ENCODE peak calls at places on chromosomes 6 and 20, in six cellular contexts. One of them, this sample, is unnamed.

GRCh38 chr6:138349891-138350290 is 27.8 kb upstream of the SMIM28 start:
- DNase-seq in right lobe of liver: no peak
- DNase-seq in AG04450: no peak
- DNase-seq in GM23338: no peak
- DNase-seq in neural progenitor cell: no peak
- DNase-seq in fibroblast of pulmonary artery: peak; percentile 9
- DNase-seq in this sample: peak; percentile 7

GRCh38 chr6:93293399-93294271 is 125.7 kb downstream of the EPHA7 start:
- DNase-seq in fibroblast of pulmonary artery: no peak
- DNase-seq in neural progenitor cell: no peak
- DNase-seq in AG04450: no peak
- DNase-seq in GM23338: no peak
- DNase-seq in right lobe of liver: no peak
- DNase-seq in this sample: no peak

GRCh38 chr6:92460133-92460532 is 959.2 kb downstream of the EPHA7 start:
- DNase-seq in neural progenitor cell: no peak
- DNase-seq in AG04450: no peak
- DNase-seq in fibroblast of pulmonary artery: no peak
- DNase-seq in GM23338: no peak
- DNase-seq in right lobe of liver: no peak
- DNase-seq in this sample: no peak

GRCh38 chr6:61751986-61752385 is 534.0 kb downstream of the KHDRBS2 start:
- DNase-seq in AG04450: no peak
- DNase-seq in fibroblast of pulmonary artery: no peak
- DNase-seq in neural progenitor cell: no peak
- DNase-seq in GM23338: no peak
- DNase-seq in right lobe of liver: no peak
- DNase-seq in this sample: no peak

GRCh38 chr6:146670161-146670560 is 71.4 kb downstream of the ADGB start:
- DNase-seq in GM23338: no peak
- DNase-seq in neural progenitor cell: no peak
- DNase-seq in right lobe of liver: no peak
- DNase-seq in fibroblast of pulmonary artery: peak; percentile 5
- DNase-seq in AG04450: no peak
- DNase-seq in this sample: peak; percentile 8

GRCh38 chr6:2713473-2714358 is 37.0 kb downstream of the MYLK4 start:
- DNase-seq in GM23338: no peak
- DNase-seq in right lobe of liver: no peak
- DNase-seq in neural progenitor cell: no peak
- DNase-seq in AG04450: peak; percentile 3
- DNase-seq in fibroblast of pulmonary artery: peak; percentile 83
- DNase-seq in this sample: no peak

GRCh38 chr6:1621328-1621701 is 11.6 kb downstream of the FOXC1 start:
- DNase-seq in AG04450: no peak
- DNase-seq in right lobe of liver: peak; percentile 22
- DNase-seq in GM23338: peak; percentile 74
- DNase-seq in fibroblast of pulmonary artery: no peak
- DNase-seq in neural progenitor cell: peak; percentile 69
- DNase-seq in this sample: no peak

GRCh38 chr6:154508573-154509375 is 1.7 kb downstream of the CNKSR3 start:
- DNase-seq in right lobe of liver: no peak
- DNase-seq in GM23338: no peak
- DNase-seq in AG04450: no peak
- DNase-seq in neural progenitor cell: no peak
- DNase-seq in fibroblast of pulmonary artery: no peak
- DNase-seq in this sample: no peak

GRCh38 chr6:153778216-153778615 is 260.8 kb upstream of the OPRM1 start:
- DNase-seq in fibroblast of pulmonary artery: no peak
- DNase-seq in right lobe of liver: no peak
- DNase-seq in GM23338: no peak
- DNase-seq in AG04450: no peak
- DNase-seq in neural progenitor cell: no peak
- DNase-seq in this sample: no peak

GRCh38 chr6:135411339-135411738 is 86.2 kb downstream of the AHI1 start:
- DNase-seq in GM23338: no peak
- DNase-seq in AG04450: no peak
- DNase-seq in right lobe of liver: no peak
- DNase-seq in neural progenitor cell: no peak
- DNase-seq in fibroblast of pulmonary artery: peak; percentile 17
- DNase-seq in this sample: no peak

GRCh38 chr6:146925846-146926245 is 278.4 kb upstream of the STXBP5 start:
- DNase-seq in AG04450: no peak
- DNase-seq in neural progenitor cell: no peak
- DNase-seq in fibroblast of pulmonary artery: no peak
- DNase-seq in right lobe of liver: no peak
- DNase-seq in GM23338: no peak
- DNase-seq in this sample: no peak

GRCh38 chr6:36478051-36478526 is 35.3 kb downstream of the KCTD20 start:
- DNase-seq in fibroblast of pulmonary artery: no peak
- DNase-seq in neural progenitor cell: no peak
- DNase-seq in GM23338: no peak
- DNase-seq in AG04450: no peak
- DNase-seq in right lobe of liver: no peak
- DNase-seq in this sample: no peak

GRCh38 chr6:140857734-140858380 is 1274.9 kb upstream of the GJE1 start:
- DNase-seq in right lobe of liver: no peak
- DNase-seq in neural progenitor cell: no peak
- DNase-seq in GM23338: no peak
- DNase-seq in AG04450: peak; percentile 76
- DNase-seq in fibroblast of pulmonary artery: peak; percentile 96
- DNase-seq in this sample: peak; percentile 76

GRCh38 chr6:160730911-160731310 is 28.9 kb downstream of the PLG start:
- DNase-seq in right lobe of liver: no peak
- DNase-seq in neural progenitor cell: peak; percentile 13
- DNase-seq in GM23338: peak; percentile 74
- DNase-seq in fibroblast of pulmonary artery: no peak
- DNase-seq in AG04450: no peak
- DNase-seq in this sample: no peak

GRCh38 chr6:43926644-43927524 is 156.9 kb downstream of the VEGFA start:
- DNase-seq in AG04450: peak; percentile 69
- DNase-seq in GM23338: peak; percentile 85
- DNase-seq in right lobe of liver: peak; percentile 31
- DNase-seq in neural progenitor cell: peak; percentile 72
- DNase-seq in fibroblast of pulmonary artery: peak; percentile 91
- DNase-seq in this sample: peak; percentile 93

GRCh38 chr6:82017316-82017715 is 230.2 kb downstream of the IBTK start:
- DNase-seq in right lobe of liver: no peak
- DNase-seq in AG04450: no peak
- DNase-seq in GM23338: peak; percentile 54
- DNase-seq in fibroblast of pulmonary artery: peak; percentile 92
- DNase-seq in neural progenitor cell: peak; percentile 39
- DNase-seq in this sample: peak; percentile 72

GRCh38 chr20:4924032-4924431 is 77.3 kb downstream of the SLC23A2 start:
- DNase-seq in AG04450: no peak
- DNase-seq in neural progenitor cell: no peak
- DNase-seq in fibroblast of pulmonary artery: no peak
- DNase-seq in right lobe of liver: no peak
- DNase-seq in GM23338: no peak
- DNase-seq in this sample: no peak

GRCh38 chr6:83921315-83921714 is 61.8 kb downstream of the CYB5R4 start:
- DNase-seq in AG04450: no peak
- DNase-seq in fibroblast of pulmonary artery: no peak
- DNase-seq in neural progenitor cell: peak; percentile 41
- DNase-seq in right lobe of liver: no peak
- DNase-seq in GM23338: peak; percentile 52
- DNase-seq in this sample: no peak

GRCh38 chr6:136520520-136520919 is 29.7 kb downstream of the MAP7 start:
- DNase-seq in AG04450: no peak
- DNase-seq in right lobe of liver: no peak
- DNase-seq in GM23338: no peak
- DNase-seq in fibroblast of pulmonary artery: no peak
- DNase-seq in neural progenitor cell: no peak
- DNase-seq in this sample: no peak

GRCh38 chr6:77457720-77458349 is 5.5 kb downstream of the HTR1B start:
- DNase-seq in fibroblast of pulmonary artery: peak; percentile 98
- DNase-seq in AG04450: peak; percentile 90
- DNase-seq in right lobe of liver: no peak
- DNase-seq in neural progenitor cell: peak; percentile 91
- DNase-seq in GM23338: peak; percentile 95
- DNase-seq in this sample: peak; percentile 84

GRCh38 chr20:11544029-11544678 is 373.5 kb upstream of the BTBD3 start:
- DNase-seq in GM23338: peak; percentile 87
- DNase-seq in right lobe of liver: no peak
- DNase-seq in AG04450: peak; percentile 37
- DNase-seq in fibroblast of pulmonary artery: peak; percentile 87
- DNase-seq in neural progenitor cell: peak; percentile 71
- DNase-seq in this sample: peak; percentile 43

GRCh38 chr20:32168184-32168910 is 39.2 kb downstream of the PLAGL2 start:
- DNase-seq in neural progenitor cell: peak; percentile 57
- DNase-seq in right lobe of liver: no peak
- DNase-seq in GM23338: peak; percentile 91
- DNase-seq in AG04450: no peak
- DNase-seq in fibroblast of pulmonary artery: peak; percentile 52
- DNase-seq in this sample: no peak

GRCh38 chr6:150732765-150733539 is 132.6 kb upstream of the MTHFD1L start:
- DNase-seq in fibroblast of pulmonary artery: no peak
- DNase-seq in neural progenitor cell: no peak
- DNase-seq in right lobe of liver: no peak
- DNase-seq in AG04450: no peak
- DNase-seq in GM23338: no peak
- DNase-seq in this sample: no peak

GRCh38 chr6:84249724-84250123 is 22.3 kb upstream of the CEP162 start:
- DNase-seq in neural progenitor cell: no peak
- DNase-seq in right lobe of liver: no peak
- DNase-seq in GM23338: no peak
- DNase-seq in AG04450: no peak
- DNase-seq in fibroblast of pulmonary artery: peak; percentile 39
- DNase-seq in this sample: no peak

GRCh38 chr6:40319124-40319523 is 268.0 kb downstream of the LRFN2 start:
- DNase-seq in GM23338: no peak
- DNase-seq in right lobe of liver: no peak
- DNase-seq in AG04450: no peak
- DNase-seq in neural progenitor cell: no peak
- DNase-seq in fibroblast of pulmonary artery: no peak
- DNase-seq in this sample: no peak
- TF ChIP-seq CTCF in GM23338: no peak
- TF ChIP-seq CTCF in right lobe of liver: no peak
- TF ChIP-seq CTCF in AG04450: no peak
- TF ChIP-seq CTCF in neural progenitor cell: no peak
- TF ChIP-seq CTCF in fibroblast of pulmonary artery: no peak
- TF ChIP-seq CTCF in this sample: no peak

DNA sequence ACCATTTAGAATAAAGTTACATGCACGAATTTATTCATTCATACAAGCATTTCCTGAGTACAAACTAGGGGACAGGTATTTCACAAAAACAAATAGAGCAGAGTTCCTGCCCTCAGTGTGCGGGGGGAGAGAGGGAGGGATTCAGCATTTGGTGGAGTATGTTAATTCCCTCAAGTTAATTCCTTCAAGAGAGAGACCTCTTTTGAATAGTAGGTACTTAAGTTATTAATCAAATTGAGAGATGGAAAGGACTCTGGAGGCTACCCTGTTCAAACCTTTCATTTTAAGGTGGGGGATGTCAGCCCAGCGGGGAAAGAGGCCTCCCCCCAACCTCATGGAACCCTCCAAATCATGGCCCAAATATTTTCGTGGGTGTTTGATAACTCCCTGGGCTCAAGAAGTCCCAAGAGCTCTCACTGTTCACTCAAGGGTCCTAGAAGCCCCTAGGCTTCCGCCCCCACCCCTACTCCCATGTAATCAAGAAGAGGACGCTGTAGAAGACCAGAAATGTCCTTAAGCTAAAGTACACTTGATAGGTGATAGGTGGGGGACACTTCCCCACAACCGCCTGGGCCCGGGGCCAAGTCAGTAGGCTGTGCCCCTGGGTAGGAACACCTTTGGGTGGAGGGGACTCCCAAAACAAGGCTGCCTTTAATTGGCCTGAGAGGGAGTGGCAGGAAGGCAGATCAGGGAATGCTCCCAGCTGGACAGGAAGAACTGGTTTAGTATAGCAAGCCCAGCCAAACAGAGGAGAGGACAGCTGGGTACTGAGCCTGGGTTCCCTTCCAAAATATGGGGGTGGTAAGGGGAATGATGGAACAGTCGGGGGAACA is 2.9 kb downstream of the SDC4 start:
- DNase-seq in right lobe of liver: no peak
- DNase-seq in AG04450: no peak
- DNase-seq in neural progenitor cell: no peak
- DNase-seq in fibroblast of pulmonary artery: no peak
- DNase-seq in GM23338: no peak
- DNase-seq in this sample: no peak
- H3K4me3 ChIP-seq in right lobe of liver: peak overlapping the region; percentile 84
- H3K4me3 ChIP-seq in AG04450: peak overlapping the region; percentile 97
- H3K4me3 ChIP-seq in neural progenitor cell: no peak overlapping the region
- H3K4me3 ChIP-seq in fibroblast of pulmonary artery: peak overlapping the region; percentile 82
- H3K4me3 ChIP-seq in GM23338: peak overlapping the region; percentile 36
- H3K4me3 ChIP-seq in this sample: peak overlapping the region; percentile 87

GRCh38 chr20:7180261-7181045 is 413.0 kb downstream of the BMP2 start:
- DNase-seq in fibroblast of pulmonary artery: peak; percentile 52
- DNase-seq in neural progenitor cell: no peak
- DNase-seq in AG04450: no peak
- DNase-seq in right lobe of liver: no peak
- DNase-seq in GM23338: no peak
- DNase-seq in this sample: no peak

GRCh38 chr20:7171911-7172310 is 404.4 kb downstream of the BMP2 start:
- DNase-seq in right lobe of liver: no peak
- DNase-seq in fibroblast of pulmonary artery: peak; percentile 31
- DNase-seq in neural progenitor cell: no peak
- DNase-seq in AG04450: no peak
- DNase-seq in GM23338: peak; percentile 19
- DNase-seq in this sample: peak; percentile 3

GRCh38 chr20:7178004-7178403 is 410.5 kb downstream of the BMP2 start:
- DNase-seq in right lobe of liver: no peak
- DNase-seq in AG04450: no peak
- DNase-seq in GM23338: no peak
- DNase-seq in fibroblast of pulmonary artery: no peak
- DNase-seq in neural progenitor cell: no peak
- DNase-seq in this sample: no peak

GRCh38 chr20:7174554-7174953 is 407.1 kb downstream of the BMP2 start:
- DNase-seq in neural progenitor cell: no peak
- DNase-seq in GM23338: no peak
- DNase-seq in AG04450: no peak
- DNase-seq in fibroblast of pulmonary artery: no peak
- DNase-seq in right lobe of liver: no peak
- DNase-seq in this sample: no peak
- TF ChIP-seq CTCF in neural progenitor cell: no peak
- TF ChIP-seq CTCF in GM23338: no peak
- TF ChIP-seq CTCF in AG04450: no peak
- TF ChIP-seq CTCF in fibroblast of pulmonary artery: no peak
- TF ChIP-seq CTCF in right lobe of liver: peak; percentile 33
- TF ChIP-seq CTCF in this sample: no peak

GRCh38 chr6:151807513-151808330 is at the start of gene ESR1:
- DNase-seq in fibroblast of pulmonary artery: peak; percentile 14
- DNase-seq in neural progenitor cell: peak; percentile 56
- DNase-seq in GM23338: peak; percentile 89
- DNase-seq in right lobe of liver: peak; percentile 72
- DNase-seq in AG04450: no peak
- DNase-seq in this sample: no peak

GRCh38 chr6:151806757-151807512 is 547 bp upstream of the ESR1 start:
- DNase-seq in neural progenitor cell: no peak
- DNase-seq in GM23338: peak; percentile 16
- DNase-seq in fibroblast of pulmonary artery: no peak
- DNase-seq in right lobe of liver: no peak
- DNase-seq in AG04450: no peak
- DNase-seq in this sample: no peak

GRCh38 chr6:151804585-151805285 is 2.7 kb upstream of the ESR1 start:
- DNase-seq in neural progenitor cell: no peak
- DNase-seq in AG04450: no peak
- DNase-seq in fibroblast of pulmonary artery: no peak
- DNase-seq in right lobe of liver: no peak
- DNase-seq in GM23338: no peak
- DNase-seq in this sample: no peak

GRCh38 chr6:151805286-151805840 is 2.1 kb upstream of the ESR1 start:
- DNase-seq in AG04450: no peak
- DNase-seq in right lobe of liver: no peak
- DNase-seq in neural progenitor cell: peak; percentile 33
- DNase-seq in fibroblast of pulmonary artery: no peak
- DNase-seq in GM23338: peak; percentile 6
- DNase-seq in this sample: no peak

GRCh38 chr6:151808331-151809241 is 1.1 kb downstream of the ESR1 start:
- DNase-seq in AG04450: no peak
- DNase-seq in right lobe of liver: no peak
- DNase-seq in neural progenitor cell: peak; percentile 56
- DNase-seq in fibroblast of pulmonary artery: peak; percentile 3
- DNase-seq in GM23338: peak; percentile 56
- DNase-seq in this sample: no peak
- H3K4me3 ChIP-seq in AG04450: no peak overlapping the region
- H3K4me3 ChIP-seq in right lobe of liver: peak overlapping the region; percentile 14
- H3K4me3 ChIP-seq in neural progenitor cell: peak overlapping the region; percentile 41
- H3K4me3 ChIP-seq in fibroblast of pulmonary artery: no peak overlapping the region
- H3K4me3 ChIP-seq in GM23338: peak overlapping the region; percentile 76
- H3K4me3 ChIP-seq in this sample: no peak overlapping the region